ENCODE peak calls at places on chromosome 16, in ten cellular contexts. One of them, this sample, is unnamed.

GRCh38 chr16:87729266-87729954 is 36.4 kb downstream of the KLHDC4 start:
- DNase-seq in substantia nigra: no peak
- DNase-seq in mesenteric fat pad: no peak
- DNase-seq in GM04504: no peak
- DNase-seq in SK-N-MC: no peak
- DNase-seq in activated T-cell treated with anti-CD3 and anti-CD28 coated beads for 24 hours: no peak
- DNase-seq in stimulated activated CD8-positive, alpha-beta memory T cell treated with anti-CD3 and anti-CD28 coated beads, Interleukin-15, amount 100 ng/mL, for 24 hours: no peak
- DNase-seq in NCI-H2081: no peak
- DNase-seq in ecto neural progenitor cell: no peak
- DNase-seq in Daoy: no peak
- DNase-seq in this sample: no peak

GRCh38 chr16:86171329-86171728 is 272.4 kb downstream of the IRF8 start:
- DNase-seq in substantia nigra: no peak
- DNase-seq in mesenteric fat pad: no peak
- DNase-seq in GM04504: no peak
- DNase-seq in SK-N-MC: no peak
- DNase-seq in activated T-cell treated with anti-CD3 and anti-CD28 coated beads for 24 hours: no peak
- DNase-seq in stimulated activated CD8-positive, alpha-beta memory T cell treated with anti-CD3 and anti-CD28 coated beads, Interleukin-15, amount 100 ng/mL, for 24 hours: no peak
- DNase-seq in NCI-H2081: no peak
- DNase-seq in ecto neural progenitor cell: no peak
- DNase-seq in Daoy: no peak
- DNase-seq in this sample: no peak

GRCh38 chr16:57192146-57192545 is 6.0 kb downstream of the RSPRY1 start:
- DNase-seq in substantia nigra: no peak
- DNase-seq in mesenteric fat pad: no peak
- DNase-seq in GM04504: no peak
- DNase-seq in SK-N-MC: no peak
- DNase-seq in activated T-cell treated with anti-CD3 and anti-CD28 coated beads for 24 hours: no peak
- DNase-seq in stimulated activated CD8-positive, alpha-beta memory T cell treated with anti-CD3 and anti-CD28 coated beads, Interleukin-15, amount 100 ng/mL, for 24 hours: no peak
- DNase-seq in NCI-H2081: no peak
- DNase-seq in ecto neural progenitor cell: no peak
- DNase-seq in Daoy: no peak
- DNase-seq in this sample: no peak

GRCh38 chr16:2167081-2167638 is 11.6 kb downstream of the TRAF7 start:
- DNase-seq in substantia nigra: no peak
- DNase-seq in mesenteric fat pad: no peak
- DNase-seq in GM04504: no peak
- DNase-seq in SK-N-MC: no peak
- DNase-seq in activated T-cell treated with anti-CD3 and anti-CD28 coated beads for 24 hours: no peak
- DNase-seq in stimulated activated CD8-positive, alpha-beta memory T cell treated with anti-CD3 and anti-CD28 coated beads, Interleukin-15, amount 100 ng/mL, for 24 hours: no peak
- DNase-seq in NCI-H2081: no peak
- DNase-seq in ecto neural progenitor cell: no peak
- DNase-seq in Daoy: no peak
- DNase-seq in this sample: no peak

GRCh38 chr16:84599528-84600202 is 18.2 kb downstream of the COTL1 start:
- DNase-seq in substantia nigra: no peak
- DNase-seq in mesenteric fat pad: no peak
- DNase-seq in GM04504: peak; percentile 52
- DNase-seq in SK-N-MC: no peak
- DNase-seq in activated T-cell treated with anti-CD3 and anti-CD28 coated beads for 24 hours: peak; percentile 62
- DNase-seq in stimulated activated CD8-positive, alpha-beta memory T cell treated with anti-CD3 and anti-CD28 coated beads, Interleukin-15, amount 100 ng/mL, for 24 hours: peak; percentile 31
- DNase-seq in NCI-H2081: peak; percentile 6
- DNase-seq in ecto neural progenitor cell: peak; percentile 85
- DNase-seq in Daoy: peak; percentile 80
- DNase-seq in this sample: no peak

GRCh38 chr16:20620770-20621169 is 44.6 kb upstream of the ACSM2B start:
- DNase-seq in substantia nigra: no peak
- DNase-seq in mesenteric fat pad: no peak
- DNase-seq in GM04504: no peak
- DNase-seq in SK-N-MC: no peak
- DNase-seq in activated T-cell treated with anti-CD3 and anti-CD28 coated beads for 24 hours: no peak
- DNase-seq in stimulated activated CD8-positive, alpha-beta memory T cell treated with anti-CD3 and anti-CD28 coated beads, Interleukin-15, amount 100 ng/mL, for 24 hours: no peak
- DNase-seq in NCI-H2081: no peak
- DNase-seq in ecto neural progenitor cell: no peak
- DNase-seq in Daoy: no peak
- DNase-seq in this sample: no peak

GRCh38 chr16:17992416-17992815 is 344.1 kb downstream of the NPIPA8 start:
- DNase-seq in substantia nigra: no peak
- DNase-seq in mesenteric fat pad: no peak
- DNase-seq in GM04504: no peak
- DNase-seq in SK-N-MC: no peak
- DNase-seq in activated T-cell treated with anti-CD3 and anti-CD28 coated beads for 24 hours: no peak
- DNase-seq in stimulated activated CD8-positive, alpha-beta memory T cell treated with anti-CD3 and anti-CD28 coated beads, Interleukin-15, amount 100 ng/mL, for 24 hours: no peak
- DNase-seq in NCI-H2081: no peak
- DNase-seq in ecto neural progenitor cell: no peak
- DNase-seq in Daoy: no peak
- DNase-seq in this sample: no peak

GRCh38 chr16:31198207-31198882 is 4.2 kb downstream of the PYCARD start:
- DNase-seq in substantia nigra: no peak
- DNase-seq in mesenteric fat pad: no peak
- DNase-seq in GM04504: no peak
- DNase-seq in SK-N-MC: no peak
- DNase-seq in activated T-cell treated with anti-CD3 and anti-CD28 coated beads for 24 hours: no peak
- DNase-seq in stimulated activated CD8-positive, alpha-beta memory T cell treated with anti-CD3 and anti-CD28 coated beads, Interleukin-15, amount 100 ng/mL, for 24 hours: no peak
- DNase-seq in NCI-H2081: no peak
- DNase-seq in ecto neural progenitor cell: no peak
- DNase-seq in Daoy: no peak
- DNase-seq in this sample: no peak

GRCh38 chr16:19560078-19560477 is 4.6 kb downstream of the VPS35L start:
- DNase-seq in substantia nigra: no peak
- DNase-seq in mesenteric fat pad: no peak
- DNase-seq in GM04504: no peak
- DNase-seq in SK-N-MC: no peak
- DNase-seq in activated T-cell treated with anti-CD3 and anti-CD28 coated beads for 24 hours: no peak
- DNase-seq in stimulated activated CD8-positive, alpha-beta memory T cell treated with anti-CD3 and anti-CD28 coated beads, Interleukin-15, amount 100 ng/mL, for 24 hours: no peak
- DNase-seq in NCI-H2081: no peak
- DNase-seq in ecto neural progenitor cell: no peak
- DNase-seq in Daoy: no peak
- DNase-seq in this sample: no peak

GRCh38 chr16:81885976-81886586 is 107.0 kb downstream of the PLCG2 start:
- DNase-seq in substantia nigra: no peak
- DNase-seq in mesenteric fat pad: no peak
- DNase-seq in GM04504: no peak
- DNase-seq in SK-N-MC: no peak
- DNase-seq in activated T-cell treated with anti-CD3 and anti-CD28 coated beads for 24 hours: no peak
- DNase-seq in stimulated activated CD8-positive, alpha-beta memory T cell treated with anti-CD3 and anti-CD28 coated beads, Interleukin-15, amount 100 ng/mL, for 24 hours: no peak
- DNase-seq in NCI-H2081: no peak
- DNase-seq in ecto neural progenitor cell: peak; percentile 54
- DNase-seq in Daoy: peak; percentile 22
- DNase-seq in this sample: no peak

GRCh38 chr16:66751135-66751991 is at the start of gene DYNC1LI2:
- DNase-seq in substantia nigra: peak; percentile 64
- DNase-seq in mesenteric fat pad: peak; percentile 93
- DNase-seq in GM04504: peak; percentile 35
- DNase-seq in SK-N-MC: no peak
- DNase-seq in activated T-cell treated with anti-CD3 and anti-CD28 coated beads for 24 hours: peak; percentile 65
- DNase-seq in stimulated activated CD8-positive, alpha-beta memory T cell treated with anti-CD3 and anti-CD28 coated beads, Interleukin-15, amount 100 ng/mL, for 24 hours: peak; percentile 73
- DNase-seq in NCI-H2081: peak; percentile 50
- DNase-seq in ecto neural progenitor cell: peak; percentile 90
- DNase-seq in Daoy: peak; percentile 83
- DNase-seq in this sample: peak; percentile 43

GRCh38 chr16:62751218-62751617 is 715.0 kb upstream of the CDH8 start:
- DNase-seq in substantia nigra: no peak
- DNase-seq in mesenteric fat pad: no peak
- DNase-seq in GM04504: no peak
- DNase-seq in SK-N-MC: no peak
- DNase-seq in activated T-cell treated with anti-CD3 and anti-CD28 coated beads for 24 hours: no peak
- DNase-seq in stimulated activated CD8-positive, alpha-beta memory T cell treated with anti-CD3 and anti-CD28 coated beads, Interleukin-15, amount 100 ng/mL, for 24 hours: no peak
- DNase-seq in NCI-H2081: no peak
- DNase-seq in ecto neural progenitor cell: no peak
- DNase-seq in Daoy: no peak
- DNase-seq in this sample: no peak

GRCh38 chr16:3157229-3158013 is 22.6 kb downstream of the ZNF213 start:
- DNase-seq in substantia nigra: no peak
- DNase-seq in mesenteric fat pad: no peak
- DNase-seq in GM04504: peak; percentile 83
- DNase-seq in SK-N-MC: peak; percentile 91
- DNase-seq in activated T-cell treated with anti-CD3 and anti-CD28 coated beads for 24 hours: peak; percentile 68
- DNase-seq in stimulated activated CD8-positive, alpha-beta memory T cell treated with anti-CD3 and anti-CD28 coated beads, Interleukin-15, amount 100 ng/mL, for 24 hours: no peak
- DNase-seq in NCI-H2081: peak; percentile 78
- DNase-seq in ecto neural progenitor cell: peak; percentile 88
- DNase-seq in Daoy: peak; percentile 94
- DNase-seq in this sample: peak; percentile 85

GRCh38 chr16:66619534-66620418 is 15.3 kb downstream of the CMTM3 start:
- DNase-seq in substantia nigra: no peak
- DNase-seq in mesenteric fat pad: no peak
- DNase-seq in GM04504: peak; percentile 71
- DNase-seq in SK-N-MC: peak; percentile 44
- DNase-seq in activated T-cell treated with anti-CD3 and anti-CD28 coated beads for 24 hours: no peak
- DNase-seq in stimulated activated CD8-positive, alpha-beta memory T cell treated with anti-CD3 and anti-CD28 coated beads, Interleukin-15, amount 100 ng/mL, for 24 hours: no peak
- DNase-seq in NCI-H2081: no peak
- DNase-seq in ecto neural progenitor cell: no peak
- DNase-seq in Daoy: peak; percentile 51
- DNase-seq in this sample: no peak

GRCh38 chr16:13435415-13435814 is 484.5 kb upstream of the ERCC4 start:
- DNase-seq in substantia nigra: no peak
- DNase-seq in mesenteric fat pad: no peak
- DNase-seq in GM04504: no peak
- DNase-seq in SK-N-MC: no peak
- DNase-seq in activated T-cell treated with anti-CD3 and anti-CD28 coated beads for 24 hours: no peak
- DNase-seq in stimulated activated CD8-positive, alpha-beta memory T cell treated with anti-CD3 and anti-CD28 coated beads, Interleukin-15, amount 100 ng/mL, for 24 hours: no peak
- DNase-seq in NCI-H2081: no peak
- DNase-seq in ecto neural progenitor cell: no peak
- DNase-seq in Daoy: no peak
- DNase-seq in this sample: no peak

GRCh38 chr16:73023752-73024570 is 24.0 kb downstream of the ZFHX3 start:
- DNase-seq in substantia nigra: no peak
- DNase-seq in mesenteric fat pad: peak; percentile 77
- DNase-seq in GM04504: no peak
- DNase-seq in SK-N-MC: no peak
- DNase-seq in activated T-cell treated with anti-CD3 and anti-CD28 coated beads for 24 hours: no peak
- DNase-seq in stimulated activated CD8-positive, alpha-beta memory T cell treated with anti-CD3 and anti-CD28 coated beads, Interleukin-15, amount 100 ng/mL, for 24 hours: no peak
- DNase-seq in NCI-H2081: no peak
- DNase-seq in ecto neural progenitor cell: no peak
- DNase-seq in Daoy: no peak
- DNase-seq in this sample: no peak

GRCh38 chr16:25184771-25185170 is 32.0 kb upstream of the AQP8 start:
- DNase-seq in substantia nigra: no peak
- DNase-seq in mesenteric fat pad: no peak
- DNase-seq in GM04504: no peak
- DNase-seq in SK-N-MC: no peak
- DNase-seq in activated T-cell treated with anti-CD3 and anti-CD28 coated beads for 24 hours: no peak
- DNase-seq in stimulated activated CD8-positive, alpha-beta memory T cell treated with anti-CD3 and anti-CD28 coated beads, Interleukin-15, amount 100 ng/mL, for 24 hours: no peak
- DNase-seq in NCI-H2081: no peak
- DNase-seq in ecto neural progenitor cell: no peak
- DNase-seq in Daoy: no peak
- DNase-seq in this sample: no peak